ENCODE peak calls at places on chromosomes 3 and 15, in four cellular contexts. B, Z, V and X are unnamed samples.

GRCh38 chr15:34279341-34279740 is 54.5 kb downstream of the EMC4 start:
- DNase-seq in B (peak), Z (no peak), V (peak), X (no peak)

GRCh38 chr3:178631950-178632349 is 95.7 kb downstream of the KCNMB2 start:
- DNase-seq in B (no peak), Z (no peak), V (no peak), X (no peak)

GRCh38 chr15:96068897-96069296 is 261.6 kb upstream of the NR2F2 start:
- DNase-seq in B (no peak), Z (no peak), V (no peak), X (no peak)

GRCh38 chr15:74845581-74845980 is 2.6 kb upstream of the ULK3 start:
- DNase-seq in B (no peak), Z (no peak), V (no peak), X (no peak)

GRCh38 chr15:70478251-70478990 is 284.9 kb downstream of the UACA start:
- DNase-seq in B (no peak), Z (no peak), V (no peak), X (no peak)

GRCh38 chr15:101242999-101243336 is 8.9 kb downstream of the CHSY1 start:
- DNase-seq in B (no peak), Z (peak), V (no peak), X (no peak)

GRCh38 chr3:66220066-66220465 is 735 bp upstream of the SLC25A26 start:
- DNase-seq in B (peak), Z (peak), V (no peak), X (no peak)

GRCh38 chr3:179663093-179663492 is 10.3 kb downstream of the USP13 start:
- DNase-seq in B (no peak), Z (no peak), V (peak), X (no peak)

GRCh38 chr3:87997298-87997697 is 61.5 kb downstream of the CGGBP1 start:
- DNase-seq in B (peak), Z (peak), V (no peak), X (no peak)

GRCh38 chr15:46344115-46344749 is 709.4 kb downstream of the SQOR start:
- DNase-seq in B (no peak), Z (no peak), V (no peak), X (no peak)

GRCh38 chr15:52678468-52679231 is 538 bp downstream of the ATOSA start:
- DNase-seq in B (peak), Z (peak), V (peak), X (peak)

GRCh38 chr3:97391167-97391566 is 373.4 kb upstream of the ARL6 start:
- DNase-seq in B (no peak), Z (no peak), V (no peak), X (no peak)

GRCh38 chr15:31488437-31489204 is 162.0 kb downstream of the KLF13 start:
- DNase-seq in B (peak), Z (peak), V (peak), X (peak)

GRCh38 chr3:146640361-146640760 is 35.2 kb upstream of the PLSCR5 start:
- DNase-seq in B (no peak), Z (no peak), V (no peak), X (no peak)

GRCh38 chr3:172179680-172180399 is 140.5 kb downstream of the FNDC3B start:
- DNase-seq in B (no peak), Z (no peak), V (no peak), X (no peak)

GRCh38 chr3:104604326-104605010 is 762.2 kb upstream of the ALCAM start:
- DNase-seq in B (peak), Z (peak), V (peak), X (no peak)

GRCh38 chr3:185711255-185711870 is 113.5 kb downstream of the IGF2BP2 start:
- DNase-seq in B (peak), Z (peak), V (no peak), X (no peak)

GRCh38 chr3:155173771-155174170 is 93.7 kb downstream of the MME start:
- DNase-seq in B (no peak), Z (no peak), V (no peak), X (no peak)

GRCh38 chr3:122284486-122284885 is 40.6 kb upstream of the CSTA start:
- DNase-seq in B (no peak), Z (no peak), V (no peak), X (no peak)

GRCh38 chr15:88331291-88331690 is 74.8 kb upstream of the NTRK3 start:
- DNase-seq in B (peak), Z (peak), V (peak), X (peak)

GRCh38 chr3:9196009-9196408 is 53.4 kb downstream of the SRGAP3 start:
- DNase-seq in B (no peak), Z (no peak), V (no peak), X (peak)

GRCh38 chr15:100307241-100307855 is 34.4 kb downstream of the ADAMTS17 start:
- DNase-seq in B (no peak), Z (no peak), V (no peak), X (no peak)

GRCh38 chr3:54822206-54822605 is 105.7 kb downstream of the LRTM1 start:
- DNase-seq in B (peak), Z (no peak), V (peak), X (no peak)

GRCh38 chr3:10697918-10698317 is 118.1 kb upstream of the SLC6A11 start:
- DNase-seq in B (no peak), Z (no peak), V (no peak), X (no peak)

GRCh38 chr3:12280333-12280732 is 8.5 kb upstream of the PPARG start:
- DNase-seq in B (no peak), Z (no peak), V (no peak), X (no peak)

GRCh38 chr3:12275974-12276373 is 12.9 kb upstream of the PPARG start:
- DNase-seq in B (no peak), Z (no peak), V (no peak), X (no peak)

GRCh38 chr3:12284591-12284990 is 4.3 kb upstream of the PPARG start:
- DNase-seq in B (no peak), Z (no peak), V (no peak), X (no peak)

GRCh38 chr3:12285003-12285555 is 3.8 kb upstream of the PPARG start:
- DNase-seq in B (no peak), Z (no peak), V (no peak), X (no peak)

GRCh38 chr3:12279591-12280326 is 9.1 kb upstream of the PPARG start:
- DNase-seq in B (no peak), Z (no peak), V (no peak), X (no peak)
- H3K4me2 ChIP-seq in B (no peak), Z (no peak), V (no peak), X (no peak)

GRCh38 chr3:50139308-50139707 is 15.8 kb upstream of the SEMA3F start:
- DNase-seq in B (no peak), Z (no peak), V (no peak), X (no peak)
- H3K9ac ChIP-seq in B (no peak), Z (no peak), V (no peak), X (peak)

GRCh38 chr3:16496408-16497222 is 16.9 kb downstream of the RFTN1 start:
- DNase-seq in B (no peak), Z (no peak), V (no peak), X (no peak)
- H3K4me2 ChIP-seq in B (no peak), Z (no peak), V (no peak), X (no peak)

GRCh38 chr3:197906023-197906849 is 43.8 kb upstream of the RPL35A start:
- DNase-seq in B (peak), Z (peak), V (peak), X (peak)
- H3K9ac ChIP-seq in B (peak), Z (no peak), V (peak), X (no peak)

GRCh38 chr15:78034495-78035191 is 42.9 kb downstream of the TBC1D2B start:
- DNase-seq in B (no peak), Z (peak), V (peak), X (no peak)
- H3K4me2 ChIP-seq in B (no peak), Z (peak), V (no peak), X (no peak)

GRCh38 chr15:39746176-39746575 is 36.5 kb downstream of the FSIP1 start:
- DNase-seq in B (peak), Z (no peak), V (no peak), X (no peak)

GRCh38 chr15:39746714-39747276 is 35.8 kb downstream of the FSIP1 start:
- DNase-seq in B (no peak), Z (no peak), V (no peak), X (no peak)

GRCh38 chr15:39745415-39745814 is 37.2 kb downstream of the FSIP1 start:
- DNase-seq in B (no peak), Z (no peak), V (peak), X (no peak)

GRCh38 chr15:39748276-39748675 is 34.4 kb downstream of the FSIP1 start:
- DNase-seq in B (peak), Z (no peak), V (no peak), X (no peak)

DNA sequence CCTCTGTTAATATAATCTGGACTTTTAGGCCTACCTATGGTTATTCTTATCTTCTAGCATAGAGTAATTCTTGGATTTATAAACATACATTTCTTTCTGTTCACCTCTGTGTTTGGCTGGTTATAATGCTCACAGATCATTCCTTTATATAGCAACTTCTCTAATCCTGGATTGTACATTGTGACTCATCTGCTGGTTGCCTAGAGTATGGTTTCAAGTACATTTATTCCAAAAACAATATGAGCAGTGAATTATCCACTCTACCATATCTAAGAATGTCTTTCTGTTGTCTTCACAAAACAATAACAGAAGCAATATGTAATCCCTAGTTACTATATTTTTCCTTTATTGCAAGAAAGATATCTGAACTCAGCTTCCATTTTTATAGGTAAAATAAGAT is 35.3 kb downstream of the FSIP1 start:
- DNase-seq in B (peak), Z (peak), V (peak), X (no peak)
- H3K9ac ChIP-seq in B (peak), Z (no peak), V (no peak), X (no peak)